ENCODE peak calls at places on chromosome 5, in five cellular contexts. Z is hepatic stellate cell; V is fibroblast of lung; J is CD8-positive, alpha-beta memory T cell; W is DMS 273 treated with DMSO at 0.1 percent for 48 hours. K is an unnamed sample.

GRCh38 chr5:14326035-14326909 is 183.1 kb downstream of the TRIO start:
- DNase-seq in Z (no peak), V (no peak), J (no peak), W (no peak), K (no peak)

GRCh38 chr5:56814361-56814962 is 887 bp upstream of the MAP3K1 start:
- DNase-seq in V (no peak), J (peak), W (no peak), Z (peak), K (no peak)

GRCh38 chr5:139271201-139272027 is 22.1 kb upstream of the MATR3 start:
- DNase-seq in W (no peak), Z (no peak), J (no peak), V (peak), K (peak)

GRCh38 chr5:157523976-157524375 is 51.6 kb downstream of the ADAM19 start:
- DNase-seq in W (no peak), V (no peak), Z (no peak), J (no peak), K (no peak)

GRCh38 chr5:147310059-147310704 is 75.4 kb downstream of the STK32A start:
- DNase-seq in J (no peak), Z (no peak), W (peak), V (peak), K (peak)

GRCh38 chr5:33788922-33789321 is 102.9 kb downstream of the ADAMTS12 start:
- DNase-seq in W (no peak), V (peak), Z (peak), J (no peak), K (peak)

GRCh38 chr5:178216779-178217178 is 12.4 kb downstream of the HNRNPAB start:
- DNase-seq in W (no peak), V (no peak), J (no peak), Z (no peak), K (no peak)

GRCh38 chr5:21774791-21775190 is 1078.4 kb downstream of the CDH12 start:
- DNase-seq in Z (no peak), V (peak), W (peak), J (no peak), K (peak)

GRCh38 chr5:163915481-163915961 is 410.1 kb downstream of the MAT2B start:
- DNase-seq in V (peak), J (no peak), W (peak), Z (no peak), K (peak)